ENCODE peak calls at places on chromosome 12, in seven cellular contexts. Z, I, W, R, U, V and S are unnamed samples.
A peak's percentile ranks its signal among the peaks of the same experiment; 100 is the strongest.

GRCh38 chr12:52672321-52672933 is 7.8 kb downstream of the KRT1 start:
- DNase-seq in Z (peak; percentile 56), W (no peak), U (no peak), R (no peak), I (no peak), V (no peak), S (no peak)

GRCh38 chr12:91262023-91262676 is 79.5 kb upstream of the DCN start:
- DNase-seq in Z (no peak), I (no peak), U (no peak), W (no peak), V (no peak), R (no peak), S (no peak)

GRCh38 chr12:79691299-79692248 is 810 bp upstream of the PAWR start:
- DNase-seq in W (peak; percentile 93), V (no peak), I (peak; percentile 9), Z (peak; percentile 85), R (no peak), U (peak; percentile 85), S (no peak)

GRCh38 chr12:69844416-69844815 is 19.4 kb downstream of the MYRFL start:
- DNase-seq in I (no peak), W (no peak), R (no peak), V (no peak), Z (no peak), U (no peak), S (no peak)

GRCh38 chr12:119788783-119789182 is 88.3 kb downstream of the CIT start:
- DNase-seq in R (no peak), Z (no peak), W (peak; percentile 55), I (no peak), V (no peak), U (peak; percentile 32), S (no peak)

GRCh38 chr12:107760817-107761501 is at the start of gene PRDM4:
- DNase-seq in U (peak; percentile 92), Z (peak; percentile 94), V (peak; percentile 96), I (peak; percentile 98), W (peak; percentile 93), R (peak; percentile 75), S (peak; percentile 94)

GRCh38 chr12:79674629-79675028 is 16.1 kb downstream of the PAWR start:
- DNase-seq in I (no peak), R (no peak), V (no peak), Z (no peak), U (peak; percentile 49), W (peak; percentile 72), S (no peak)

GRCh38 chr12:120984351-120984898 is 6.1 kb downstream of the HNF1A start:
- DNase-seq in I (no peak), Z (peak; percentile 84), V (no peak), W (no peak), U (no peak), R (no peak), S (no peak)

GRCh38 chr12:110247340-110248095 is 33.5 kb upstream of the ATP2A2 start:
- DNase-seq in W (no peak), Z (peak; percentile 99), R (no peak), U (no peak), I (no peak), V (no peak), S (no peak)

GRCh38 chr12:45402288-45402687 is 186.4 kb downstream of the ANO6 start:
- DNase-seq in R (no peak), V (no peak), W (peak; percentile 50), Z (no peak), U (no peak), I (no peak), S (no peak)

GRCh38 chr12:20490213-20490612 is 121.9 kb downstream of the PDE3A start:
- DNase-seq in V (no peak), W (peak; percentile 35), Z (peak; percentile 53), I (no peak), U (peak; percentile 51), R (no peak), S (no peak)

GRCh38 chr12:52257074-52257551 is 17.3 kb upstream of the KRT86 start:
- DNase-seq in V (peak; percentile 39), Z (no peak), I (no peak), R (no peak), U (no peak), W (no peak), S (no peak)

GRCh38 chr12:130362060-130362459 is 24.4 kb downstream of the PIWIL1 start:
- DNase-seq in W (no peak), U (no peak), R (no peak), I (no peak), Z (no peak), V (no peak), S (no peak)

GRCh38 chr12:34257093-34257492 is 234.8 kb downstream of the ALG10 start:
- DNase-seq in U (no peak), R (no peak), W (no peak), V (no peak), I (no peak), Z (no peak), S (no peak)
- TF ChIP-seq CTCF in U (no peak), R (no peak), W (no peak), V (no peak), I (no peak), Z (no peak), S (no peak)

GRCh38 chr12:113050808-113051207 is 5.7 kb upstream of the DTX1 start:
- DNase-seq in W (no peak), R (no peak), U (no peak), Z (no peak), I (no peak), V (no peak), S (no peak)

GRCh38 chr12:113051759-113052158 is 4.8 kb upstream of the DTX1 start:
- DNase-seq in R (no peak), V (no peak), U (no peak), Z (no peak), W (no peak), I (no peak), S (no peak)

GRCh38 chr12:113052326-113052725 is 4.2 kb upstream of the DTX1 start:
- DNase-seq in U (no peak), I (no peak), Z (no peak), W (no peak), V (no peak), R (no peak), S (no peak)

GRCh38 chr12:113048716-113049127 is 7.8 kb upstream of the DTX1 start:
- DNase-seq in U (peak; percentile 76), I (peak; percentile 82), R (peak; percentile 46), Z (peak; percentile 73), W (peak; percentile 51), V (no peak), S (no peak)

GRCh38 chr12:113049976-113050742 is 6.4 kb upstream of the DTX1 start:
- DNase-seq in W (no peak), U (no peak), Z (peak; percentile 73), I (peak; percentile 26), V (no peak), R (no peak), S (no peak)
- TF ChIP-seq CTCF in W (peak; percentile 4), U (no peak), Z (peak; percentile 31), I (peak; percentile 31), V (peak; percentile 14), R (no peak), S (no peak)

GRCh38 chr12:63445266-63445665 is 223.0 kb downstream of the DPY19L2 start:
- DNase-seq in U (no peak), V (no peak), W (no peak), I (no peak), R (no peak), Z (no peak), S (no peak)

DNA sequence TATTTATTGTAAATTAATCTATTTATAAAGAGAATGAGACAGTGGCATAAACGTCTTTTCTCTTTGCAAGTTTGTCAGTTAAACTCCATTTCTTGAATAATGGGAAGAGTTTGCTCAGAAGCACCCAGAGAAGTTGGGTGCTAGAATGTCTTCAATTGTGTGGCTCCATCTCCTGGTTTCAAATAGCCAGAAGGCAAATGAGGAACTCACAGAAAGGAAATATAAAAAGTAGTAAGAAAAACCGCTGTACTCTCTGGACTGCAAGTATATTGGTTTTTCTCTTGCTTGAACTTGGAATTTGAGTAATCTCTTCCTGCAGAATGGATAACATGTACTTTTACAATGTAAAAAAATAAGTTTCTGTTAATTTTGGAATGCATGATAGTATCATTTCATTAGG is 217.5 kb downstream of the DPY19L2 start:
- DNase-seq in I (no peak), V (no peak), W (no peak), U (no peak), R (no peak), Z (no peak), S (no peak)
- TF ChIP-seq CTCF in I (no peak), V (no peak), W (no peak), U (no peak), R (no peak), Z (no peak), S (no peak)

GRCh38 chr12:53757095-53757770 is 5.5 kb upstream of the CISTR start:
- DNase-seq in W (peak; percentile 55), R (peak; percentile 74), Z (peak; percentile 78), V (peak; percentile 86), I (peak; percentile 78), U (peak; percentile 58), S (peak; percentile 88)

GRCh38 chr12:53754196-53754595 is 2.4 kb upstream of the CISTR start:
- DNase-seq in W (no peak), V (no peak), I (no peak), R (no peak), Z (no peak), U (no peak), S (no peak)

GRCh38 chr12:53754633-53755261 is 3.0 kb upstream of the CISTR start:
- DNase-seq in R (no peak), Z (no peak), V (no peak), U (peak; percentile 69), I (no peak), W (peak; percentile 52), S (no peak)

GRCh38 chr12:53756300-53757094 is 4.7 kb upstream of the CISTR start:
- DNase-seq in R (no peak), I (no peak), Z (no peak), V (no peak), W (no peak), U (no peak), S (no peak)

DNA sequence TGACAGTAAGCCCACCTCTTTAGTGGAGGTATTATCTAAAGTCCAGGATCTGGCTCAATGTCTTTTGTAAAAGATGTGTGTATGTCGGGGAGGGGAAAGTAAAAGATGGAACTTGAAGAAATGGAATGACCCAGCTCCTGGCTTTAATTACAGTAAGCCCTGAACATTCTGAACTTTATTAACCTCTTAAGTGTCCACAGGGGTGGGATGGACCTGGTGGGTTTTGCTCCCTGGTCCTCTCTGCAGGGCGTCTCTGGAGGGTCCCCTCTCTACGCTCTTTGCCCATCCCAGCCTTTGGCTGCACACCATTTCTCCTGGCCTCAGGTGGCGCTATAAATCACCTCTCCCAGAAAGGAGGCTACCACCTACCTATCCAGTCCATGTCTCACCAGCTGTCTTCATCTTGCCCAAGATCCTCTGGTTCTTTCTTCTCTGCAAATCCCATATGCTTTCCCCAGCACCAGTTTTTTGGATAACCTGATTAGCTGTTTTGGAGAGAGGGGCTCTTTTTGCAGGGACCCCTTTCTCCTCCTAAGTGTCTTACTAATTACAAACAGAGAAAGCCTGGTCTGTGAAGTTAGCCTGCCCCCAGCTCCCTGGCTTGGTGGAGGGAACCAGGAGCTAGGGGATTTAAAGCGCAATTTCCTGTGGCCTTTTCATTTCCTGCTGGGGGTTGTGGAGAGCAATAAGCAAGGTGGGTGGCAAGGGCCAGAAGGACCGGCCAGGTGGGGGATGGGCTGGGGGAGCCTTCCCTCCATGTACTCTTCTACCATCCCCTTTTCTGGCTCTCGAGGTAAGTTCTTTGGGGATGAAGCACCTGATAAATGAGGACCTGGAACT is 3.9 kb upstream of the CISTR start:
- DNase-seq in U (no peak), V (no peak), R (no peak), Z (peak; percentile 31), W (no peak), I (no peak), S (no peak)
- TF ChIP-seq CTCF in U (no peak), V (no peak), R (no peak), Z (no peak), W (no peak), I (no peak), S (no peak)